ENCODE peak calls at places on chromosomes 2 and 18, in six cellular contexts. F is AG10803, I is lower lobe of right lung, S is HCT116, V is K562, L is right lobe of liver. C is an unnamed sample.

GRCh38 chr2:218999881-219000568 is 6.8 kb upstream of the CRYBA2 start:
- DNase-seq in F (no peak), I (no peak), S (no peak), V (no peak), L (no peak), C (no peak)

GRCh38 chr2:202014328-202015034 is 19.2 kb upstream of the FZD7 start:
- DNase-seq in F (no peak), I (no peak), S (no peak), V (no peak), L (no peak), C (no peak)

GRCh38 chr2:23859983-23860382 is 66.9 kb downstream of the ATAD2B start:
- DNase-seq in F (peak), I (no peak), S (no peak), V (no peak), L (no peak), C (no peak)

GRCh38 chr2:17107131-17107530 is 411.1 kb downstream of the RAD51AP2 start:
- DNase-seq in F (peak), I (no peak), S (no peak), V (no peak), L (no peak), C (no peak)

GRCh38 chr18:6219116-6219717 is 195.5 kb downstream of the L3MBTL4 start:
- DNase-seq in F (peak), I (no peak), S (no peak), V (peak), L (no peak), C (no peak)

GRCh38 chr18:7575465-7576026 is 8.4 kb downstream of the PTPRM start:
- DNase-seq in F (peak), I (no peak), S (no peak), V (no peak), L (no peak), C (no peak)

GRCh38 chr2:207264310-207264709 is 98.6 kb upstream of the KLF7 start:
- DNase-seq in F (no peak), I (no peak), S (no peak), V (no peak), L (no peak), C (no peak)

GRCh38 chr2:238120463-238121298 is 17.8 kb upstream of the KLHL30 start:
- DNase-seq in F (no peak), I (peak), S (no peak), V (no peak), L (peak), C (no peak)

GRCh38 chr2:143296089-143296488 is 166.9 kb downstream of the ARHGAP15 start:
- DNase-seq in F (no peak), I (no peak), S (no peak), V (no peak), L (no peak), C (no peak)

GRCh38 chr2:174764281-174765063 is at the start of gene CHRNA1:
- DNase-seq in F (peak), I (no peak), S (no peak), V (no peak), L (no peak), C (no peak)

GRCh38 chr2:43059183-43059897 is 167.1 kb downstream of the ZFP36L2 start:
- DNase-seq in F (peak), I (no peak), S (no peak), V (peak), L (peak), C (no peak)

GRCh38 chr2:4979127-4979526 is 713.1 kb upstream of the SOX11 start:
- DNase-seq in F (no peak), I (no peak), S (no peak), V (no peak), L (no peak), C (no peak)

GRCh38 chr2:4973354-4973753 is 718.8 kb upstream of the SOX11 start:
- DNase-seq in F (no peak), I (no peak), S (no peak), V (no peak), L (no peak), C (no peak)

GRCh38 chr2:4973973-4974372 is 718.2 kb upstream of the SOX11 start:
- DNase-seq in F (no peak), I (no peak), S (no peak), V (no peak), L (no peak), C (no peak)

GRCh38 chr2:4972472-4972871 is 719.7 kb upstream of the SOX11 start:
- DNase-seq in F (no peak), I (no peak), S (no peak), V (no peak), L (no peak), C (no peak)

DNA sequence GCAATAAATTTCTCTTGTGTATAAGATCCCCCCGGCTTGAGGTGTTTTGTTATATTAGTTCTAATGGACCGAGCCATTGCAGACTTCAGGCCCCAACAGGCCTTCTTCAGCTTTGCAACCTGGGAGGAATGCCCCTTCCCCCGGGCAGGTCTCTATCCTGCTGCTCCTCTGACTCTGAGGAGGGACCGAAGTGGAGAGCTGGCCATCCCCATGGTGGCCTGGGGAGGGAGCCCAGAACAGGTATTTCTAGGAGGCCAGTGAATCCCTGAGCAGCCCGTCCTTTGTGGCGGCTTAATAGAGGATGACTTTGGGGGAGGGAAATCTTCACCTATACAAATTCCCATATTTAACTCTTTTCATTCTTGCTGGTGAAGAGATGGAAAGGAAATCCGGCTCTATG is 715.8 kb upstream of the SOX11 start:
- DNase-seq in F (no peak), I (no peak), S (no peak), V (no peak), L (no peak), C (no peak)
- TF ChIP-seq CTCF in F (no peak), I (no peak), S (no peak), V (no peak), L (no peak), C (no peak)

GRCh38 chr2:237024255-237024654 is 61.4 kb upstream of the COPS8 start:
- DNase-seq in F (no peak), I (no peak), S (no peak), V (no peak), L (no peak), C (no peak)

GRCh38 chr2:237025090-237025865 is 60.4 kb upstream of the COPS8 start:
- DNase-seq in F (peak), I (peak), S (peak), V (no peak), L (peak), C (peak)

GRCh38 chr2:237026981-237027711 is 58.5 kb upstream of the COPS8 start:
- DNase-seq in F (peak), I (peak), S (peak), V (peak), L (peak), C (peak)

GRCh38 chr2:237030382-237030781 is 55.3 kb upstream of the COPS8 start:
- DNase-seq in F (no peak), I (no peak), S (no peak), V (no peak), L (no peak), C (no peak)

DNA sequence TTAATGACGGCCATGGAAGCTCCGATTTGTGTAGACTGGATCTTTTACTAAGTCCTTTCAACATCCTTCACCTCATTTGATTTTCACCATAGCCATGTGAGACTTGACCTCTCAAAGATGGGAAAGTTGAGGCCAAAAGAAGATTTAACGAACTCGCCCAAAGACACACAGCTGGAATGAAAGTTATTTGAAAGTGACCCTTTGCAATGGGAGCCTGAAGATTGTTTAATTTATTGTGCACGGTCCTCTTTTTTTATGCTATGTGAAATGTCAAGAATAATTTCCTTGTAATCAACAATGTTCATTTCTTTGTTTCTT is 58.0 kb upstream of the COPS8 start:
- DNase-seq in F (no peak), I (no peak), S (no peak), V (no peak), L (no peak), C (no peak)
- TF ChIP-seq CTCF in F (no peak), I (no peak), S (no peak), V (no peak), L (no peak), C (no peak)

GRCh38 chr2:177243073-177243472 is 21.5 kb downstream of the NFE2L2 start:
- DNase-seq in F (no peak), I (no peak), S (no peak), V (no peak), L (no peak), C (no peak)

GRCh38 chr2:177245010-177245422 is 19.5 kb downstream of the NFE2L2 start:
- DNase-seq in F (peak), I (no peak), S (peak), V (no peak), L (no peak), C (peak)

GRCh38 chr2:177242136-177242987 is 22.2 kb downstream of the NFE2L2 start:
- DNase-seq in F (peak), I (no peak), S (peak), V (peak), L (no peak), C (peak)

GRCh38 chr2:177244244-177244771 is 20.2 kb downstream of the NFE2L2 start:
- DNase-seq in F (no peak), I (no peak), S (no peak), V (no peak), L (no peak), C (no peak)

GRCh38 chr2:177243476-177243875 is 21.1 kb downstream of the NFE2L2 start:
- DNase-seq in F (peak), I (no peak), S (no peak), V (no peak), L (no peak), C (no peak)
- TF ChIP-seq CTCF in F (no peak), I (no peak), S (no peak), V (no peak), L (no peak), C (no peak)

GRCh38 chr2:165902929-165903328 is 50.6 kb downstream of the TTC21B start:
- DNase-seq in F (peak), I (no peak), S (no peak), V (no peak), L (no peak), C (no peak)
- TF ChIP-seq CTCF in F (peak), I (no peak), S (no peak), V (no peak), L (peak), C (no peak)

GRCh38 chr2:28956890-28957289 is 24.2 kb upstream of the TOGARAM2 start:
- DNase-seq in F (peak), I (no peak), S (peak), V (no peak), L (no peak), C (no peak)
- TF ChIP-seq CTCF in F (peak), I (peak), S (peak), V (peak), L (peak), C (no peak)

GRCh38 chr18:79784965-79785770 is 12.6 kb upstream of the KCNG2 start:
- DNase-seq in F (peak), I (peak), S (no peak), V (no peak), L (no peak), C (no peak)

GRCh38 chr18:79781331-79781941 is 16.3 kb upstream of the KCNG2 start:
- DNase-seq in F (no peak), I (no peak), S (no peak), V (no peak), L (no peak), C (no peak)

GRCh38 chr18:79780547-79780946 is 17.2 kb upstream of the KCNG2 start:
- DNase-seq in F (no peak), I (no peak), S (no peak), V (no peak), L (no peak), C (no peak)

GRCh38 chr18:79784071-79784913 is 13.4 kb upstream of the KCNG2 start:
- DNase-seq in F (no peak), I (peak), S (no peak), V (no peak), L (no peak), C (no peak)

GRCh38 chr18:79782566-79783308 is 15.0 kb upstream of the KCNG2 start:
- DNase-seq in F (no peak), I (peak), S (no peak), V (no peak), L (no peak), C (no peak)
- TF ChIP-seq CTCF in F (no peak), I (no peak), S (no peak), V (no peak), L (no peak), C (no peak)

GRCh38 chr2:165970663-165971062 is 17.1 kb upstream of the TTC21B start:
- DNase-seq in F (no peak), I (no peak), S (no peak), V (no peak), L (no peak), C (no peak)

GRCh38 chr2:165967746-165968145 is 14.2 kb upstream of the TTC21B start:
- DNase-seq in F (no peak), I (no peak), S (no peak), V (no peak), L (no peak), C (no peak)

DNA sequence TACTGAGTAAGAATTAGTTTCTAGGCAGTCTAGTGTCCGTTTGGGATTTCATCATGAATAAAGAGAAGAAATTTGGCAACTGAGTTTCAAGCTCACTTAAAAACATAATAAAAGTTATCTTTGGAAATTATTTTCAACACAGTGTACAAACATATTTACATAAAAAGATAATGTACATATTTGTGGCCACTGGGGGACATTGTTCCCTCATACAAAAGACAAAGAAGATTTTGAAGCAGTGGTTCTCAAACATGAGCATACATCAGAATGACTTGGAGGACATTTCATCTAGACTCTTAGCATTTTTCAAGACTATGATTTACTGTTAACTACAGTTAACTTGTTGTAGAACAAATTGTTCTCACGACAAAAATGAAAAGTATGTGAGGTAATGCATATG is 15.7 kb upstream of the TTC21B start:
- DNase-seq in F (no peak), I (no peak), S (no peak), V (no peak), L (no peak), C (no peak)
- TF ChIP-seq CTCF in F (no peak), I (no peak), S (no peak), V (no peak), L (no peak), C (no peak)